ENCODE peak calls at places on chromosomes 7 and 10, in four cellular contexts. B is body of pancreas, R is left ventricle myocardium inferior, P is lower lobe of right lung. J is an unnamed sample.

GRCh38 chr7:89798599-89798996 is 355.7 kb upstream of the STEAP1 start:
- DNase-seq in B (no peak), R (no peak), P (no peak), J (no peak)

GRCh38 chr10:86402283-86402931 is 35.8 kb upstream of the GRID1 start:
- DNase-seq in B (no peak), R (no peak), P (no peak), J (no peak)

GRCh38 chr10:128414568-128414967 is 288.3 kb upstream of the MKI67 start:
- DNase-seq in B (no peak), R (no peak), P (no peak), J (no peak)

GRCh38 chr10:4885142-4885541 is 59.1 kb downstream of the AKR1E2 start:
- DNase-seq in B (no peak), R (no peak), P (no peak), J (no peak)

GRCh38 chr10:72291019-72291532 is 17.4 kb downstream of the DDIT4 start:
- DNase-seq in B (no peak), R (no peak), P (no peak), J (no peak)

GRCh38 chr10:80755893-80756292 is 218.2 kb downstream of the SH2D4B start:
- DNase-seq in B (no peak), R (no peak), P (no peak), J (no peak)

GRCh38 chr7:113402005-113402404 is 283.7 kb upstream of the SMIM30 start:
- DNase-seq in B (no peak), R (no peak), P (no peak), J (no peak)

GRCh38 chr10:31866118-31866670 is 62.4 kb downstream of the ARHGAP12 start:
- DNase-seq in B (no peak), R (no peak), P (no peak), J (no peak)

GRCh38 chr10:24691113-24691512 is 32.6 kb downstream of the ARHGAP21 start:
- DNase-seq in B (peak; percentile 16), R (no peak), P (no peak), J (no peak)

GRCh38 chr10:26408858-26409494 is 29.2 kb upstream of the APBB1IP start:
- DNase-seq in B (no peak), R (no peak), P (no peak), J (no peak)

GRCh38 chr7:83739527-83739926 is 90.6 kb upstream of the SEMA3E start:
- DNase-seq in B (no peak), R (no peak), P (no peak), J (no peak)

GRCh38 chr7:763762-764161 is 36.7 kb upstream of the PRKAR1B start:
- DNase-seq in B (no peak), R (no peak), P (no peak), J (no peak)

GRCh38 chr7:148932-149855 is 43.2 kb upstream of the FAM20C start:
- DNase-seq in B (peak; percentile 99), R (peak; percentile 98), P (peak; percentile 98), J (peak; percentile 99)

GRCh38 chr7:95104739-95105138 is 197.3 kb downstream of the PPP1R9A start:
- DNase-seq in B (peak; percentile 55), R (no peak), P (no peak), J (no peak)

GRCh38 chr7:5614579-5614978 is 166.9 kb downstream of the RNF216 start:
- DNase-seq in B (no peak), R (no peak), P (no peak), J (no peak)

GRCh38 chr10:8412541-8412940 is 358.1 kb downstream of the GATA3 start:
- DNase-seq in B (no peak), R (no peak), P (no peak), J (no peak)

GRCh38 chr7:151327659-151328058 is 14.0 kb upstream of the NUB1 start:
- DNase-seq in B (no peak), R (no peak), P (no peak), J (no peak)

GRCh38 chr10:62959553-62959952 is 143.4 kb upstream of the EGR2 start:
- DNase-seq in B (no peak), R (no peak), P (no peak), J (no peak)

GRCh38 chr7:27188666-27189559 is 3.9 kb upstream of the HOXA11 start:
- DNase-seq in B (no peak), R (no peak), P (no peak), J (peak; percentile 55)

GRCh38 chr7:39248041-39248692 is 270.5 kb downstream of the POU6F2 start:
- DNase-seq in B (no peak), R (no peak), P (no peak), J (no peak)

GRCh38 chr7:154646126-154647013 is 356.6 kb downstream of the PAXIP1 start:
- DNase-seq in B (no peak), R (no peak), P (no peak), J (no peak)

GRCh38 chr7:83836028-83836427 is 187.1 kb upstream of the SEMA3E start:
- DNase-seq in B (no peak), R (no peak), P (no peak), J (no peak)

GRCh38 chr10:78491812-78492211 is 458.1 kb downstream of the RPS24 start:
- DNase-seq in B (no peak), R (no peak), P (no peak), J (no peak)

GRCh38 chr7:73361340-73361739 is 33.4 kb downstream of the FKBP6 start:
- DNase-seq in B (no peak), R (no peak), P (no peak), J (no peak)

GRCh38 chr7:79822620-79823240 is 311.9 kb upstream of the GNAI1 start:
- DNase-seq in B (no peak), R (no peak), P (no peak), J (no peak)

GRCh38 chr10:5895804-5896203 is 5.8 kb downstream of the FBH1 start:
- DNase-seq in B (no peak), R (no peak), P (no peak), J (no peak)

GRCh38 chr7:21326916-21327315 is 101.0 kb upstream of the SP4 start:
- DNase-seq in B (no peak), R (no peak), P (no peak), J (no peak)

GRCh38 chr10:101875068-101875688 is 31.6 kb upstream of the KCNIP2 start:
- DNase-seq in B (no peak), R (no peak), P (no peak), J (no peak)

GRCh38 chr10:59633063-59633462 is 76.6 kb downstream of the SLC16A9 start:
- DNase-seq in B (no peak), R (no peak), P (no peak), J (no peak)

GRCh38 chr10:44935201-44935960 is 24.2 kb upstream of the RASSF4 start:
- DNase-seq in B (peak; percentile 74), R (peak; percentile 78), P (no peak), J (no peak)

GRCh38 chr10:95295031-95295755 is 4.4 kb upstream of the PDLIM1 start:
- DNase-seq in B (peak; percentile 62), R (peak; percentile 36), P (peak; percentile 78), J (peak; percentile 46)

GRCh38 chr7:27196287-27196739 is 3.6 kb downstream of the HOXA13 start:
- DNase-seq in B (peak; percentile 77), R (peak; percentile 83), P (peak; percentile 87), J (peak; percentile 90)

GRCh38 chr10:91536101-91536500 is 96.8 kb downstream of the PPP1R3C start:
- DNase-seq in B (peak; percentile 46), R (peak; percentile 39), P (no peak), J (peak; percentile 55)

GRCh38 chr7:26202019-26202985 is 757 bp downstream of the CBX3 start:
- DNase-seq in B (peak; percentile 52), R (peak; percentile 60), P (peak; percentile 70), J (no peak)

GRCh38 chr7:19106308-19107141 is 10.9 kb downstream of the TWIST1 start:
- DNase-seq in B (no peak), R (no peak), P (no peak), J (no peak)

GRCh38 chr10:34918896-34919295 is 103.8 kb upstream of the PARD3 start:
- DNase-seq in B (no peak), R (no peak), P (no peak), J (no peak)

GRCh38 chr10:84563355-84563754 is 235.0 kb downstream of the CCSER2 start:
- DNase-seq in B (no peak), R (no peak), P (no peak), J (no peak)
- H3K36me3 ChIP-seq in B (no peaks in the 10 kb centered on the region), R (no peaks in the 10 kb centered on the region), P (no peaks in the 10 kb centered on the region), J (no peaks in the 10 kb centered on the region)

DNA sequence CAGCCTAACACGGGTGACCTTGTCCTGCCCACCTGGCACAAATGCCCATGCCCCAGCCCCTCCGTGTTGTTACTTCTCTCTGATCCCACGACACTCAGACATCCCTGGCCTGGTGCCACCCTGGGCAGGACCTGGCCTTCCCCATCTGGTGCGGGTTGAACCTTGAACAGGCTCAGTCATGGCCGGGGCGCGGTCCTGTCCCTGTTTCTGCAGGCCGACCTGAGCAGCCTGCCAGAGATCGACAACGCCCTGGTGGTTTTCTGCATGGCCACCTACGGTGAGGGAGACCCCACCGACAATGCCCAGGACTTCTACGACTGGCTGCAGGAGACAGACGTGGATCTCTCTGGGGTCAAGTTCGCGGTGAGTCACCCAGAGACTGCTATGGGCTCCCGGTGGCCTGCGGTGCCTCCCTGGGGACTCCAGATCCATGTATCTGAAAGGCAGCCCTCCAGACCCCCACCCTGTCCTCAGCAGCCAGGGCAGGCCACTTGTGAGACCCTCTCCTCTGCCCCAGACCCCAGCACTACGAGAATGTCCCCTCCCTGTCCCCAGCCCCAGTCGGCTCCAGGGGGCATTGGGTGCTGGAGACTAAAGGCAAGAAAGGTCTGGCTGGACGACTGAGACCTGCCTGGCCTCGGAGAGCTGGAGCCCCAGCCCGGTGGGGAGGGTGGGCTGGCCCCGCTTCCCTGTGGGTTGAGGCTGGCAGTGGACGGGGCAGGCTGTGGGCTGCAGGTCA is 14.1 kb downstream of the TMEM120A start:
- DNase-seq in B (peak; percentile 48), R (no peak), P (no peak), J (no peak)
- H3K36me3 ChIP-seq in B (no peaks in the 10 kb centered on the region), R (peaks cover 59% of the 10 kb centered on the region), P (peaks cover 87% of the 10 kb centered on the region), J (no peaks in the 10 kb centered on the region)

GRCh38 chr10:113140612-113141011 is 190.6 kb downstream of the TCF7L2 start:
- DNase-seq in B (no peak), R (no peak), P (no peak), J (no peak)
- H3K36me3 ChIP-seq in B (no peaks in the 10 kb centered on the region), R (peaks cover 44% of the 10 kb centered on the region), P (peaks cover 43% of the 10 kb centered on the region), J (no peaks in the 10 kb centered on the region)

GRCh38 chr7:127702938-127703337 is 50.9 kb downstream of the SND1 start:
- DNase-seq in B (no peak), R (no peak), P (no peak), J (no peak)

GRCh38 chr7:127705461-127705959 is 53.5 kb downstream of the SND1 start:
- DNase-seq in B (no peak), R (no peak), P (no peak), J (no peak)

GRCh38 chr7:127699853-127700252 is 47.9 kb downstream of the SND1 start:
- DNase-seq in B (no peak), R (no peak), P (no peak), J (no peak)

GRCh38 chr7:127704211-127704610 is 52.2 kb downstream of the SND1 start:
- DNase-seq in B (no peak), R (no peak), P (no peak), J (no peak)

GRCh38 chr7:127702253-127702652 is 50.3 kb downstream of the SND1 start:
- DNase-seq in B (no peak), R (no peak), P (no peak), J (no peak)
- H3K36me3 ChIP-seq in B (peaks cover 6% of the 10 kb centered on the region), R (peaks cover 69% of the 10 kb centered on the region), P (peaks cover 84% of the 10 kb centered on the region), J (no peaks in the 10 kb centered on the region)

J was measured in uterus.